ENCODE peak calls at places on chromosomes 12 and 14, in four cellular contexts. G is RWPE1, H is RPMI7951, R is ACHN. S is an unnamed sample.

GRCh38 chr12:55996201-55996714 is 818 bp upstream of the SUOX start:
- DNase-seq in H (peak; percentile 57), R (peak; percentile 81), G (peak; percentile 48), S (peak; percentile 75)

GRCh38 chr12:106953352-106954260 is 2.1 kb upstream of the TMEM263 start:
- DNase-seq in R (peak; percentile 41), H (no peak), G (no peak), S (no peak)

GRCh38 chr12:50991296-50991695 is 34.9 kb downstream of the SLC11A2 start:
- DNase-seq in H (no peak), R (no peak), G (no peak), S (no peak)

GRCh38 chr12:25151476-25151875 is 43.5 kb downstream of the DNAI7 start:
- DNase-seq in R (peak; percentile 96), H (peak; percentile 80), G (peak; percentile 81), S (peak; percentile 61)

GRCh38 chr12:126198966-126199692 is 1133.9 kb downstream of the AACS start:
- DNase-seq in H (no peak), R (no peak), G (peak; percentile 12), S (no peak)

GRCh38 chr14:39666386-39666785 is 234.2 kb upstream of the FBXO33 start:
- DNase-seq in R (no peak), G (no peak), H (no peak), S (no peak)

GRCh38 chr12:56086096-56086495 is 6.1 kb downstream of the ERBB3 start:
- DNase-seq in R (no peak), G (peak; percentile 55), H (no peak), S (no peak)

GRCh38 chr14:100438678-100439592 is 115.8 kb downstream of the SLC25A47 start:
- DNase-seq in G (peak; percentile 98), R (peak; percentile 69), H (peak; percentile 38), S (peak; percentile 37)

GRCh38 chr14:74608959-74609611 is 3.0 kb downstream of the LTBP2 start:
- DNase-seq in H (peak; percentile 79), R (peak; percentile 78), G (peak; percentile 58), S (peak; percentile 90)

GRCh38 chr12:116603516-116603915 is 44.3 kb downstream of the MAP1LC3B2 start:
- DNase-seq in R (no peak), H (no peak), G (no peak), S (no peak)

GRCh38 chr14:77457115-77457521 is 283 bp downstream of the VIPAS39 start:
- DNase-seq in H (no peak), G (peak; percentile 16), R (peak; percentile 53), S (no peak)

GRCh38 chr14:68774771-68775613 is 17.9 kb downstream of the ZFP36L1 start:
- DNase-seq in R (no peak), H (peak; percentile 98), G (no peak), S (peak; percentile 99)

GRCh38 chr12:104667139-104667538 is 210.4 kb downstream of the CHST11 start:
- DNase-seq in H (no peak), G (no peak), R (no peak), S (no peak)

GRCh38 chr12:51827925-51828818 is 20.3 kb downstream of the FIGNL2 start:
- DNase-seq in R (peak; percentile 34), G (peak; percentile 36), H (no peak), S (no peak)

GRCh38 chr14:46672128-46672527 is 20.5 kb upstream of the RPL10L start:
- DNase-seq in R (no peak), H (no peak), G (no peak), S (no peak)

GRCh38 chr12:27843714-27844245 is 63.7 kb upstream of the MANSC4 start:
- DNase-seq in H (peak; percentile 91), G (no peak), R (no peak), S (peak; percentile 26)

GRCh38 chr14:60981626-60982455 is 796 bp downstream of the SLC38A6 start:
- DNase-seq in G (peak; percentile 33), H (peak; percentile 72), R (peak; percentile 62), S (peak; percentile 57)

S was measured in SK-MEL-5.